ENCODE peak calls at places on chromosomes 7 and 10, in seven cellular contexts. V, W, M, F, D, P and X are unnamed samples. For H3K4me1, the result is how much of the 10 kb centered on the place peaks cover.

GRCh38 chr10:19719320-19719719 is 96.9 kb upstream of the PLXDC2 start:
- DNase-seq in V (peak), W (no peak), M (no peak), F (no peak), D (no peak), P (no peak), X (no peak)

GRCh38 chr7:98880485-98880884 is 2.2 kb downstream of the TRRAP start:
- DNase-seq in V (no peak), W (no peak), M (no peak), F (no peak), D (no peak), P (no peak), X (no peak)

GRCh38 chr7:158028290-158028941 is 559.2 kb downstream of the PTPRN2 start:
- DNase-seq in V (no peak), W (no peak), M (no peak), F (peak), D (peak), P (peak), X (no peak)

GRCh38 chr7:157682946-157683239 is 346.1 kb downstream of the DNAJB6 start:
- DNase-seq in V (no peak), W (no peak), M (no peak), F (no peak), D (peak), P (no peak), X (no peak)

GRCh38 chr7:46385662-46386309 is 464.7 kb upstream of the IGFBP3 start:
- DNase-seq in V (peak), W (no peak), M (no peak), F (no peak), D (no peak), P (no peak), X (no peak)

GRCh38 chr10:113612154-113612553 is 51.7 kb downstream of the NRAP start:
- DNase-seq in V (no peak), W (no peak), M (peak), F (no peak), D (no peak), P (no peak), X (no peak)

GRCh38 chr7:33738260-33738935 is 166.9 kb upstream of the BMPER start:
- DNase-seq in V (no peak), W (no peak), M (no peak), F (no peak), D (no peak), P (no peak), X (no peak)

GRCh38 chr7:76074972-76075370 is 27.1 kb downstream of the MDH2 start:
- DNase-seq in V (peak), W (no peak), M (no peak), F (no peak), D (no peak), P (no peak), X (no peak)

GRCh38 chr10:65769828-65770227 is 1156.0 kb upstream of the LRRTM3 start:
- DNase-seq in V (no peak), W (no peak), M (no peak), F (no peak), D (no peak), P (no peak), X (no peak)

GRCh38 chr7:149050941-149051340 is 22.6 kb upstream of the PDIA4 start:
- DNase-seq in V (peak), W (no peak), M (no peak), F (no peak), D (no peak), P (no peak), X (no peak)

GRCh38 chr10:85315657-85316056 is 987.3 kb downstream of the CCSER2 start:
- DNase-seq in V (no peak), W (no peak), M (no peak), F (no peak), D (no peak), P (no peak), X (no peak)

GRCh38 chr10:90872648-90873020 is 860 bp downstream of the RPP30 start:
- DNase-seq in V (no peak), W (no peak), M (no peak), F (no peak), D (no peak), P (no peak), X (no peak)

GRCh38 chr7:50166997-50167961 is 74.2 kb upstream of the ZPBP start:
- DNase-seq in V (no peak), W (peak), M (no peak), F (no peak), D (no peak), P (no peak), X (peak)

GRCh38 chr7:2631924-2632716 is at the start of gene TTYH3:
- DNase-seq in V (no peak), W (no peak), M (peak), F (peak), D (no peak), P (peak), X (no peak)

GRCh38 chr7:80145780-80146422 is 11.3 kb downstream of the GNAI1 start:
- DNase-seq in V (peak), W (no peak), M (no peak), F (no peak), D (no peak), P (no peak), X (no peak)

GRCh38 chr10:48605786-48606529 is 1.1 kb upstream of the ARHGAP22 start:
- DNase-seq in V (peak), W (no peak), M (no peak), F (no peak), D (no peak), P (peak), X (no peak)

GRCh38 chr10:35043796-35044344 is 46.3 kb downstream of the CUL2 start:
- DNase-seq in V (peak), W (no peak), M (no peak), F (no peak), D (no peak), P (no peak), X (no peak)

GRCh38 chr7:127815631-127816145 is 163.7 kb downstream of the SND1 start:
- DNase-seq in V (no peak), W (no peak), M (no peak), F (no peak), D (no peak), P (no peak), X (no peak)

GRCh38 chr10:73039635-73040034 is 57.0 kb downstream of the P4HA1 start:
- DNase-seq in V (peak), W (no peak), M (peak), F (no peak), D (no peak), P (no peak), X (no peak)

GRCh38 chr7:158023563-158024350 is 563.9 kb downstream of the PTPRN2 start:
- DNase-seq in V (no peak), W (no peak), M (no peak), F (peak), D (peak), P (peak), X (no peak)

GRCh38 chr10:49759787-49760551 is 2.2 kb downstream of the OGDHL start:
- DNase-seq in V (no peak), W (no peak), M (no peak), F (peak), D (no peak), P (no peak), X (no peak)

GRCh38 chr10:33008499-33009243 is 50.6 kb upstream of the ITGB1 start:
- DNase-seq in V (peak), W (peak), M (no peak), F (no peak), D (no peak), P (peak), X (peak)

GRCh38 chr7:105206985-105207384 is 181.7 kb downstream of the SRPK2 start:
- DNase-seq in V (no peak), W (no peak), M (no peak), F (no peak), D (no peak), P (no peak), X (no peak)
- H3K4me1 ChIP-seq in V (under half), W (under half), M (under half), F (under half), D (under half), P (under half), X (under half)

GRCh38 chr10:24306507-24306875 is 97.6 kb downstream of the KIAA1217 start:
- DNase-seq in V (no peak), W (no peak), M (peak), F (no peak), D (no peak), P (no peak), X (no peak)

GRCh38 chr10:24307173-24307572 is 98.2 kb downstream of the KIAA1217 start:
- DNase-seq in V (no peak), W (no peak), M (no peak), F (no peak), D (no peak), P (no peak), X (no peak)

GRCh38 chr10:24305551-24306506 is 96.9 kb downstream of the KIAA1217 start:
- DNase-seq in V (peak), W (no peak), M (no peak), F (no peak), D (no peak), P (no peak), X (no peak)

GRCh38 chr10:24310104-24310503 is 101.2 kb downstream of the KIAA1217 start:
- DNase-seq in V (no peak), W (no peak), M (no peak), F (no peak), D (no peak), P (no peak), X (no peak)

GRCh38 chr10:24307696-24308476 is 98.9 kb downstream of the KIAA1217 start:
- DNase-seq in V (no peak), W (no peak), M (no peak), F (no peak), D (no peak), P (no peak), X (no peak)
- H3K4me3 ChIP-seq in V (no peak), W (no peak), M (no peak), F (no peak), D (no peak), P (no peak), X (no peak)

DNA sequence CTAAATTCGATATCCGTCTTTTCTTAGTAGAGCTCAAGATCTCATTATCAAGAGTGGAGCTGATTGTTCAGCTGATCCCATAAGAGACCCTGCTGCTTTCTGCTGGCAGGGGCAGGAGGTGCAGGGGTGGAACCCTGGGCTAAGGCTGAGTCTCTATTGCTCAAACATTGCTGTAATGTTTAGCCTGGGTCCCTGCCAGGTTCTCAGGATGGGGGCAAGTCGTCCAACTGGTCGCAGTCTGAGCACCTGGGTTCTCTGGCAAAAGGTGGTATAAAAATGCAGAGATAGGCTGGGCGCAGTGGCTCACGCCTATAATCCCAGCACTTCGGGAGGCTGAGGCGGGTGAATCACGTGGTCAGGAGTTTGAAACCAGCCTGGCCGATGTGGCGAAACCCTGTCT is 62.0 kb upstream of the NRBF2 start:
- DNase-seq in V (no peak), W (no peak), M (no peak), F (no peak), D (peak), P (no peak), X (no peak)
- H3K27ac ChIP-seq in V (no peak), W (no peak), M (no peak), F (no peak), D (no peak), P (no peak), X (no peak)

DNA sequence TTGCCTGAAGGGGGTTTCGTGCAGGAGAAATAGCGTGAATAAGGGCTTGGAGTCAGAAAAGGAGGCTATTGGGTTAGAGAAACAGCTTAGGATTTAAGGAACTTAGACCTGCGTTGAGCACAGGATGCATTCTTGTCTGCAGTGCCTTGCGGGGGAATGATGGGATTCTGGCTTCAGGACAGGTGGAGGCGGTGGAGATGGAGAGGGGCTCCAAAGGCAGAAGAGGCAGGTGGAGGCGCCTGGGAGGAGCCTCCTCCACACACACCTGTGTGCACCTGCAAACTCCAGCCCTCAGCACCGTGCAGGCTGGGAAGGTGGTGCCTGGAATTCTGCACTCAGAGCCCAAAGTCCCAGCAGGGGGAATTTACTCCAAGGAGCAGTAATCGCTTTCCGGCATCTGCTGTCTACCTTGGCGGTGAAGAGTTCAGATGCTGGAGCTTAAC is 1.8 kb downstream of the CLIP2 start:
- DNase-seq in V (no peak), W (no peak), M (no peak), F (no peak), D (no peak), P (no peak), X (no peak)
- H3K4me1 ChIP-seq in V (under half), W (under half), M (under half), F (half or more), D (under half), P (under half), X (under half)

GRCh38 chr10:110569120-110569519 is 1.6 kb downstream of the SMC3 start:
- DNase-seq in V (no peak), W (no peak), M (no peak), F (peak), D (no peak), P (no peak), X (no peak)
- H3K4me3 ChIP-seq in V (no peak), W (peak), M (peak), F (peak), D (peak), P (peak), X (no peak)

GRCh38 chr10:1033601-1034000 is 7.9 kb upstream of the IDI2 start:
- DNase-seq in V (no peak), W (no peak), M (peak), F (no peak), D (no peak), P (no peak), X (no peak)
- H3K27ac ChIP-seq in V (no peak), W (no peak), M (peak), F (no peak), D (no peak), P (no peak), X (no peak)

GRCh38 chr7:131015131-131015954 is 281.3 kb upstream of the KLF14 start:
- DNase-seq in V (peak), W (no peak), M (no peak), F (no peak), D (no peak), P (no peak), X (no peak)
- H3K4me1 ChIP-seq in V (under half), W (half or more), M (half or more), F (half or more), D (half or more), P (half or more), X (half or more)